ENCODE peak calls at places on chromosomes 5 and 9, in ten cellular contexts. One of them, this sample, is unnamed.

GRCh38 chr9:16680965-16681658 is 189.4 kb downstream of the BNC2 start:
- DNase-seq in colonic mucosa: no peak
- DNase-seq in bronchial epithelial cell: no peak
- DNase-seq in activated T-helper 1 cell treated with anti-CD3 and anti-CD28 coated beads, Interleukin-2, amount 50 U/mL, for 16 hours: no peak
- DNase-seq in CD4-positive, CD25-positive, alpha-beta regulatory T cell: no peak
- DNase-seq in brain microvascular endothelial cell: no peak
- DNase-seq in RWPE1: no peak
- DNase-seq in PC-3: no peak
- DNase-seq in H7: no peak
- DNase-seq in HTR-8/SVneo: no peak
- DNase-seq in this sample: no peak

GRCh38 chr5:148912714-148913398 is 86.4 kb downstream of the ADRB2 start:
- DNase-seq in colonic mucosa: no peak
- DNase-seq in bronchial epithelial cell: peak
- DNase-seq in activated T-helper 1 cell treated with anti-CD3 and anti-CD28 coated beads, Interleukin-2, amount 50 U/mL, for 16 hours: no peak
- DNase-seq in CD4-positive, CD25-positive, alpha-beta regulatory T cell: no peak
- DNase-seq in brain microvascular endothelial cell: peak
- DNase-seq in RWPE1: peak
- DNase-seq in PC-3: peak
- DNase-seq in H7: peak
- DNase-seq in HTR-8/SVneo: peak
- DNase-seq in this sample: no peak

GRCh38 chr5:28397502-28397941 is 1359.1 kb upstream of the CDH9 start:
- DNase-seq in colonic mucosa: no peak
- DNase-seq in bronchial epithelial cell: peak
- DNase-seq in activated T-helper 1 cell treated with anti-CD3 and anti-CD28 coated beads, Interleukin-2, amount 50 U/mL, for 16 hours: no peak
- DNase-seq in CD4-positive, CD25-positive, alpha-beta regulatory T cell: no peak
- DNase-seq in brain microvascular endothelial cell: peak
- DNase-seq in RWPE1: peak
- DNase-seq in PC-3: no peak
- DNase-seq in H7: no peak
- DNase-seq in HTR-8/SVneo: peak
- DNase-seq in this sample: no peak

GRCh38 chr5:10367586-10367985 is 14.1 kb downstream of the MARCHF6 start:
- DNase-seq in colonic mucosa: no peak
- DNase-seq in bronchial epithelial cell: no peak
- DNase-seq in activated T-helper 1 cell treated with anti-CD3 and anti-CD28 coated beads, Interleukin-2, amount 50 U/mL, for 16 hours: no peak
- DNase-seq in CD4-positive, CD25-positive, alpha-beta regulatory T cell: no peak
- DNase-seq in brain microvascular endothelial cell: no peak
- DNase-seq in RWPE1: no peak
- DNase-seq in PC-3: no peak
- DNase-seq in H7: no peak
- DNase-seq in HTR-8/SVneo: no peak
- DNase-seq in this sample: no peak

GRCh38 chr5:162268694-162269481 is 201.3 kb downstream of the GABRG2 start:
- DNase-seq in colonic mucosa: no peak
- DNase-seq in bronchial epithelial cell: no peak
- DNase-seq in activated T-helper 1 cell treated with anti-CD3 and anti-CD28 coated beads, Interleukin-2, amount 50 U/mL, for 16 hours: no peak
- DNase-seq in CD4-positive, CD25-positive, alpha-beta regulatory T cell: no peak
- DNase-seq in brain microvascular endothelial cell: no peak
- DNase-seq in RWPE1: no peak
- DNase-seq in PC-3: no peak
- DNase-seq in H7: no peak
- DNase-seq in HTR-8/SVneo: no peak
- DNase-seq in this sample: no peak

GRCh38 chr9:8486095-8486494 is 686.5 kb upstream of the DMAC1 start:
- DNase-seq in colonic mucosa: peak
- DNase-seq in bronchial epithelial cell: peak
- DNase-seq in activated T-helper 1 cell treated with anti-CD3 and anti-CD28 coated beads, Interleukin-2, amount 50 U/mL, for 16 hours: no peak
- DNase-seq in CD4-positive, CD25-positive, alpha-beta regulatory T cell: no peak
- DNase-seq in brain microvascular endothelial cell: peak
- DNase-seq in RWPE1: no peak
- DNase-seq in PC-3: no peak
- DNase-seq in H7: peak
- DNase-seq in HTR-8/SVneo: no peak
- DNase-seq in this sample: peak

GRCh38 chr9:77648458-77649108 is 461 bp upstream of the GNA14 start:
- DNase-seq in colonic mucosa: peak
- DNase-seq in bronchial epithelial cell: peak
- DNase-seq in activated T-helper 1 cell treated with anti-CD3 and anti-CD28 coated beads, Interleukin-2, amount 50 U/mL, for 16 hours: no peak
- DNase-seq in CD4-positive, CD25-positive, alpha-beta regulatory T cell: no peak
- DNase-seq in brain microvascular endothelial cell: no peak
- DNase-seq in RWPE1: peak
- DNase-seq in PC-3: peak
- DNase-seq in H7: peak
- DNase-seq in HTR-8/SVneo: no peak
- DNase-seq in this sample: peak

GRCh38 chr9:98357921-98358535 is 102.6 kb upstream of the TBC1D2 start:
- DNase-seq in colonic mucosa: no peak
- DNase-seq in bronchial epithelial cell: peak
- DNase-seq in activated T-helper 1 cell treated with anti-CD3 and anti-CD28 coated beads, Interleukin-2, amount 50 U/mL, for 16 hours: no peak
- DNase-seq in CD4-positive, CD25-positive, alpha-beta regulatory T cell: no peak
- DNase-seq in brain microvascular endothelial cell: peak
- DNase-seq in RWPE1: no peak
- DNase-seq in PC-3: peak
- DNase-seq in H7: no peak
- DNase-seq in HTR-8/SVneo: no peak
- DNase-seq in this sample: no peak

GRCh38 chr9:135139366-135139965 is 52.0 kb downstream of the OLFM1 start:
- DNase-seq in colonic mucosa: no peak
- DNase-seq in bronchial epithelial cell: no peak
- DNase-seq in activated T-helper 1 cell treated with anti-CD3 and anti-CD28 coated beads, Interleukin-2, amount 50 U/mL, for 16 hours: no peak
- DNase-seq in CD4-positive, CD25-positive, alpha-beta regulatory T cell: no peak
- DNase-seq in brain microvascular endothelial cell: no peak
- DNase-seq in RWPE1: no peak
- DNase-seq in PC-3: no peak
- DNase-seq in H7: peak
- DNase-seq in HTR-8/SVneo: no peak
- DNase-seq in this sample: no peak

GRCh38 chr9:13717356-13718057 is 438.0 kb upstream of the MPDZ start:
- DNase-seq in colonic mucosa: no peak
- DNase-seq in bronchial epithelial cell: peak
- DNase-seq in activated T-helper 1 cell treated with anti-CD3 and anti-CD28 coated beads, Interleukin-2, amount 50 U/mL, for 16 hours: no peak
- DNase-seq in CD4-positive, CD25-positive, alpha-beta regulatory T cell: no peak
- DNase-seq in brain microvascular endothelial cell: peak
- DNase-seq in RWPE1: no peak
- DNase-seq in PC-3: peak
- DNase-seq in H7: no peak
- DNase-seq in HTR-8/SVneo: no peak
- DNase-seq in this sample: no peak

GRCh38 chr5:17219431-17219830 is 2.0 kb downstream of the BASP1 start:
- DNase-seq in colonic mucosa: no peak
- DNase-seq in bronchial epithelial cell: no peak
- DNase-seq in activated T-helper 1 cell treated with anti-CD3 and anti-CD28 coated beads, Interleukin-2, amount 50 U/mL, for 16 hours: no peak
- DNase-seq in CD4-positive, CD25-positive, alpha-beta regulatory T cell: no peak
- DNase-seq in brain microvascular endothelial cell: no peak
- DNase-seq in RWPE1: no peak
- DNase-seq in PC-3: no peak
- DNase-seq in H7: no peak
- DNase-seq in HTR-8/SVneo: no peak
- DNase-seq in this sample: no peak